ENCODE peak calls at places on chromosomes 5 and 9, in six cellular contexts. One of them, this sample, is unnamed.

GRCh38 chr9:12798066-12798770 is 23.4 kb downstream of the LURAP1L start:
- DNase-seq in PC-9: no peak
- DNase-seq in HCT116: no peak
- DNase-seq in GM23248: peak; percentile 70
- DNase-seq in hepatocyte: no peak
- DNase-seq in MM.1S: no peak
- DNase-seq in this sample: no peak

GRCh38 chr9:137057545-137057944 is 3.7 kb upstream of the ENTPD2 start:
- DNase-seq in PC-9: no peak
- DNase-seq in HCT116: no peak
- DNase-seq in GM23248: no peak
- DNase-seq in hepatocyte: no peak
- DNase-seq in MM.1S: no peak
- DNase-seq in this sample: no peak

GRCh38 chr5:135887881-135888614 is 7.6 kb downstream of the IL9 start:
- DNase-seq in PC-9: no peak
- DNase-seq in HCT116: no peak
- DNase-seq in GM23248: peak; percentile 74
- DNase-seq in hepatocyte: peak; percentile 71
- DNase-seq in MM.1S: no peak
- DNase-seq in this sample: no peak

GRCh38 chr5:154714271-154714986 is 40.7 kb upstream of the LARP1 start:
- DNase-seq in PC-9: peak; percentile 20
- DNase-seq in HCT116: no peak
- DNase-seq in GM23248: peak; percentile 55
- DNase-seq in hepatocyte: no peak
- DNase-seq in MM.1S: peak; percentile 36
- DNase-seq in this sample: no peak

GRCh38 chr5:73969195-73970059 is 343.4 kb downstream of the ARHGEF28 start:
- DNase-seq in PC-9: no peak
- DNase-seq in HCT116: no peak
- DNase-seq in GM23248: no peak
- DNase-seq in hepatocyte: no peak
- DNase-seq in MM.1S: no peak
- DNase-seq in this sample: no peak

GRCh38 chr5:95760291-95761191 is 29.4 kb downstream of the RHOBTB3 start:
- DNase-seq in PC-9: peak; percentile 6
- DNase-seq in HCT116: no peak
- DNase-seq in GM23248: peak; percentile 93
- DNase-seq in hepatocyte: peak; percentile 37
- DNase-seq in MM.1S: peak; percentile 92
- DNase-seq in this sample: peak; percentile 44

GRCh38 chr5:66967102-66967501 is 229.5 kb downstream of the CD180 start:
- DNase-seq in PC-9: no peak
- DNase-seq in HCT116: no peak
- DNase-seq in GM23248: peak; percentile 81
- DNase-seq in hepatocyte: no peak
- DNase-seq in MM.1S: no peak
- DNase-seq in this sample: no peak

GRCh38 chr9:132622144-132622543 is 39.7 kb downstream of the BARHL1 start:
- DNase-seq in PC-9: no peak
- DNase-seq in HCT116: no peak
- DNase-seq in GM23248: peak; percentile 5
- DNase-seq in hepatocyte: peak; percentile 38
- DNase-seq in MM.1S: no peak
- DNase-seq in this sample: no peak

GRCh38 chr5:159017787-159018186 is 81.9 kb downstream of the EBF1 start:
- DNase-seq in PC-9: no peak
- DNase-seq in HCT116: no peak
- DNase-seq in GM23248: peak; percentile 76
- DNase-seq in hepatocyte: peak; percentile 18
- DNase-seq in MM.1S: no peak
- DNase-seq in this sample: no peak

GRCh38 chr9:97704851-97705250 is 7.7 kb upstream of the XPA start:
- DNase-seq in PC-9: no peak
- DNase-seq in HCT116: no peak
- DNase-seq in GM23248: peak; percentile 32
- DNase-seq in hepatocyte: no peak
- DNase-seq in MM.1S: no peak
- DNase-seq in this sample: no peak

GRCh38 chr5:181045316-181045715 is 5.2 kb downstream of the BTNL9 start:
- DNase-seq in PC-9: no peak
- DNase-seq in HCT116: no peak
- DNase-seq in GM23248: no peak
- DNase-seq in hepatocyte: no peak
- DNase-seq in MM.1S: no peak
- DNase-seq in this sample: peak; percentile 43

GRCh38 chr9:80649001-80649420 is 1040.3 kb downstream of the TLE1 start:
- DNase-seq in PC-9: peak; percentile 14
- DNase-seq in HCT116: no peak
- DNase-seq in GM23248: peak; percentile 24
- DNase-seq in hepatocyte: peak; percentile 56
- DNase-seq in MM.1S: no peak
- DNase-seq in this sample: no peak

GRCh38 chr5:28927559-28928326 is 1889.4 kb upstream of the CDH9 start:
- DNase-seq in PC-9: no peak
- DNase-seq in HCT116: no peak
- DNase-seq in GM23248: no peak
- DNase-seq in hepatocyte: no peak
- DNase-seq in MM.1S: no peak
- DNase-seq in this sample: no peak

GRCh38 chr9:125886365-125886764 is 139.2 kb downstream of the PBX3 start:
- DNase-seq in PC-9: no peak
- DNase-seq in HCT116: no peak
- DNase-seq in GM23248: no peak
- DNase-seq in hepatocyte: no peak
- DNase-seq in MM.1S: no peak
- DNase-seq in this sample: no peak

GRCh38 chr9:112380771-112381181 is 868 bp downstream of the HSDL2 start:
- DNase-seq in PC-9: no peak
- DNase-seq in HCT116: no peak
- DNase-seq in GM23248: peak; percentile 48
- DNase-seq in hepatocyte: peak; percentile 34
- DNase-seq in MM.1S: no peak
- DNase-seq in this sample: peak; percentile 80

GRCh38 chr5:143041972-143042770 is 272.0 kb downstream of the ARHGAP26 start:
- DNase-seq in PC-9: no peak
- DNase-seq in HCT116: no peak
- DNase-seq in GM23248: peak; percentile 57
- DNase-seq in hepatocyte: no peak
- DNase-seq in MM.1S: no peak
- DNase-seq in this sample: peak; percentile 96

GRCh38 chr9:121607434-121608248 is 43.8 kb upstream of the DAB2IP start:
- DNase-seq in PC-9: peak; percentile 49
- DNase-seq in HCT116: peak; percentile 24
- DNase-seq in GM23248: no peak
- DNase-seq in hepatocyte: peak; percentile 38
- DNase-seq in MM.1S: no peak
- DNase-seq in this sample: no peak

GRCh38 chr9:135303280-135303647 is 176.3 kb upstream of the PPP1R26 start:
- DNase-seq in PC-9: no peak
- DNase-seq in HCT116: no peak
- DNase-seq in GM23248: no peak
- DNase-seq in hepatocyte: no peak
- DNase-seq in MM.1S: peak; percentile 28
- DNase-seq in this sample: no peak

GRCh38 chr5:130555429-130555828 is 609.6 kb downstream of the HINT1 start:
- DNase-seq in PC-9: no peak
- DNase-seq in HCT116: no peak
- DNase-seq in GM23248: no peak
- DNase-seq in hepatocyte: no peak
- DNase-seq in MM.1S: no peak
- DNase-seq in this sample: peak; percentile 75

GRCh38 chr9:15738011-15738410 is 185.2 kb downstream of the CCDC171 start:
- DNase-seq in PC-9: no peak
- DNase-seq in HCT116: no peak
- DNase-seq in GM23248: peak; percentile 12
- DNase-seq in hepatocyte: no peak
- DNase-seq in MM.1S: no peak
- DNase-seq in this sample: no peak

GRCh38 chr9:112037281-112038016 is 137.6 kb downstream of the SUSD1 start:
- DNase-seq in PC-9: no peak
- DNase-seq in HCT116: no peak
- DNase-seq in GM23248: peak; percentile 72
- DNase-seq in hepatocyte: no peak
- DNase-seq in MM.1S: peak; percentile 73
- DNase-seq in this sample: peak; percentile 56

GRCh38 chr9:128099932-128100491 is 27.5 kb downstream of the PTGES2 start:
- DNase-seq in PC-9: no peak
- DNase-seq in HCT116: no peak
- DNase-seq in GM23248: peak; percentile 29
- DNase-seq in hepatocyte: peak; percentile 11
- DNase-seq in MM.1S: no peak
- DNase-seq in this sample: no peak

GRCh38 chr5:160166069-160166972 is 47.1 kb upstream of the PWWP2A start:
- DNase-seq in PC-9: no peak
- DNase-seq in HCT116: no peak
- DNase-seq in GM23248: no peak
- DNase-seq in hepatocyte: no peak
- DNase-seq in MM.1S: no peak
- DNase-seq in this sample: no peak

GRCh38 chr5:62051747-62052146 is 254.3 kb upstream of the KIF2A start:
- DNase-seq in PC-9: no peak
- DNase-seq in HCT116: no peak
- DNase-seq in GM23248: no peak
- DNase-seq in hepatocyte: no peak
- DNase-seq in MM.1S: no peak
- DNase-seq in this sample: no peak

GRCh38 chr9:35814841-35815543 is at the start of gene HINT2:
- DNase-seq in PC-9: peak; percentile 93
- DNase-seq in HCT116: peak; percentile 98
- DNase-seq in GM23248: peak; percentile 99
- DNase-seq in hepatocyte: peak; percentile 98
- DNase-seq in MM.1S: peak; percentile 99
- DNase-seq in this sample: peak; percentile 99

GRCh38 chr9:137458194-137459146 is 664 bp downstream of the NSMF start:
- DNase-seq in PC-9: no peak
- DNase-seq in HCT116: no peak
- DNase-seq in GM23248: peak; percentile 63
- DNase-seq in hepatocyte: peak; percentile 68
- DNase-seq in MM.1S: no peak
- DNase-seq in this sample: peak; percentile 55

GRCh38 chr5:12330993-12331588 is 426.8 kb upstream of the CTNND2 start:
- DNase-seq in PC-9: no peak
- DNase-seq in HCT116: no peak
- DNase-seq in GM23248: no peak
- DNase-seq in hepatocyte: no peak
- DNase-seq in MM.1S: no peak
- DNase-seq in this sample: no peak

GRCh38 chr9:71783120-71783523 is 14.8 kb upstream of the CEMIP2 start:
- DNase-seq in PC-9: peak; percentile 45
- DNase-seq in HCT116: no peak
- DNase-seq in GM23248: no peak
- DNase-seq in hepatocyte: peak; percentile 49
- DNase-seq in MM.1S: no peak
- DNase-seq in this sample: no peak

GRCh38 chr9:82893549-82893948 is 169.4 kb downstream of the RASEF start:
- DNase-seq in PC-9: no peak
- DNase-seq in HCT116: no peak
- DNase-seq in GM23248: no peak
- DNase-seq in hepatocyte: no peak
- DNase-seq in MM.1S: no peak
- DNase-seq in this sample: no peak
- H3K9me2 ChIP-seq in PC-9: no peaks in the 10 kb centered on the region
- H3K9me2 ChIP-seq in HCT116: no peaks in the 10 kb centered on the region
- H3K9me2 ChIP-seq in GM23248: no peaks in the 10 kb centered on the region
- H3K9me2 ChIP-seq in hepatocyte: no peaks in the 10 kb centered on the region
- H3K9me2 ChIP-seq in MM.1S: no peaks in the 10 kb centered on the region
- H3K9me2 ChIP-seq in this sample: no peaks in the 10 kb centered on the region

DNA sequence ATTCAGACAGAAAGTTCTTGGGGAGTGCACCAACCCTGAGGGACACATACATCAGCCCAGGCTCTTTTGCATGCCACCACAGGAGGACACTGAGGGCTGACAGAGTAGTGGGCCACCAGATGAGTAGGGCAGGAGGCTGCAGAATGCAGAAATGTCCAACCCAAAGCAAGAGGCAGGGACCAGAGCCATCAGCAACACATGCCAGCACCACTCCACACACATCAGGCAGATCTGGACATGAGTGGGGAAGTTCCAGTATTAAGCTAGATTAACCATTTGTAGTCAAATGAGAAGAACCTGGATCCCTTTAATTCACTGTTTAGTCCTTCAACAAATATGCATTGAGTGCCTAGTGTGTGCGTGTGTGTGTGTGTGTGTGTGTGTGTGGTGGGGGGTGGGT is 35.7 kb upstream of the OTULINL start:
- DNase-seq in PC-9: no peak
- DNase-seq in HCT116: no peak
- DNase-seq in GM23248: no peak
- DNase-seq in hepatocyte: no peak
- DNase-seq in MM.1S: no peak
- DNase-seq in this sample: no peak
- H3K27ac ChIP-seq in PC-9: no peak overlapping the region
- H3K27ac ChIP-seq in HCT116: no peak overlapping the region
- H3K27ac ChIP-seq in GM23248: no peak overlapping the region
- H3K27ac ChIP-seq in hepatocyte: no peak overlapping the region
- H3K27ac ChIP-seq in MM.1S: no peak overlapping the region
- H3K27ac ChIP-seq in this sample: no peak overlapping the region

DNA sequence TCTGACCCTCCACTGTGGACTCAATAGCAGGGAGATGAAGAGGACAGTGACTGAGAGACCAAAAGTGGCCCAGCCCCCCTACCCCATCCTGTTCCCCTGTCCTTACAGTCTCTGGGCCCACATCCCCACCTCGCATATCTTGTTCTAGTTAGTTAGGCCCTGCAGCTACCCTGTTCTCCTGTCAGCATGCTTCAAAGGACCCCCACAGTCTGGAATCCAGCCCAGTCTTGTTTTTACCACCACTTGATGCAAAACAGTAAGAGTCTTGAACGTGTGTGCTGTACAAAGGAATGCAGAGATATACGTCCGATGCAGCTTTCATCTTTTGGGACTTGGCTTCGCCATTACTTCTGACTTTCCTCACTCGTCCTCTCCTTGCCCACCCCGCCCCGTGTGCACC is 12.2 kb upstream of the POMT1 start:
- DNase-seq in PC-9: no peak
- DNase-seq in HCT116: no peak
- DNase-seq in GM23248: no peak
- DNase-seq in hepatocyte: no peak
- DNase-seq in MM.1S: no peak
- DNase-seq in this sample: no peak
- H4K20me1 ChIP-seq in PC-9: peaks cover 27% of the 10 kb centered on the region
- H4K20me1 ChIP-seq in HCT116: no peaks in the 10 kb centered on the region
- H4K20me1 ChIP-seq in GM23248: no peaks in the 10 kb centered on the region
- H4K20me1 ChIP-seq in hepatocyte: peaks cover 13% of the 10 kb centered on the region
- H4K20me1 ChIP-seq in MM.1S: no peaks in the 10 kb centered on the region
- H4K20me1 ChIP-seq in this sample: peaks cover 10% of the 10 kb centered on the region

DNA sequence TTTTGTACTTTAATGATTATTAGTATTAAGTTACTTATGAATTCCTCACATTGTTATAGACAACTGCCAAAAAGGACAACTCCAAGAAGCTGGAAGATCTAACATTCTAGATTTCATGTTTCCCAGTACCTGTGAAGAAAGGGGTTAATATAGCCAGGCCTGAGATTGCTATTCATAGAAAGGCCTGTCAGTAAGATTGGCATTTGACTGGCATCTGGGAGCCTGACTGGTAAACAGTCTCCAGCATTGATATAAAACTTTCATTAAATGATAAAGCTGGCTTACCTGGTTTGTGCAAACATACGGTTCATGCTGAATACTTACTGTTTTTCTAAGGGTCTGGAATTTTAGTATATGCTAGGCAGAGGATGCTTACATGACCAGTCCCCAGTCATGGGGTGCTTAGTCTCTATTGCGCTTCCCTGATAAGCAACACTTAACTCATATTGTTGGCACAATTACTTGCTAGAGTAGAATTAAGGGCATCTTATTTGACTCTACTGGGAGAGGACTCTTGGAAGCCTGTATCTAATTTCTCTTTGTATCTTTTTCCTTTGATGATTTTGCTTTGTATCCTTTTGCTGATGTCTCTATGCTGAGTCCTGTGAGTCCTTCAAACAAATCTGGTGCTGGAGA is 340.4 kb upstream of the SEMA6A start:
- DNase-seq in PC-9: no peak
- DNase-seq in HCT116: no peak
- DNase-seq in GM23248: no peak
- DNase-seq in hepatocyte: no peak
- DNase-seq in MM.1S: no peak
- DNase-seq in this sample: no peak
- H3K9me2 ChIP-seq in PC-9: no peaks in the 10 kb centered on the region
- H3K9me2 ChIP-seq in HCT116: no peaks in the 10 kb centered on the region
- H3K9me2 ChIP-seq in GM23248: no peaks in the 10 kb centered on the region
- H3K9me2 ChIP-seq in hepatocyte: no peaks in the 10 kb centered on the region
- H3K9me2 ChIP-seq in MM.1S: no peaks in the 10 kb centered on the region
- H3K9me2 ChIP-seq in this sample: no peaks in the 10 kb centered on the region

This sample was measured in Karpas-422.